ENCODE peak calls at places on chromosomes 1 and 21, in four cellular contexts. One of them, this sample, is unnamed.

GRCh38 chr21:34722684-34723300 is 54.0 kb downstream of the CLIC6 start:
- DNase-seq in HepG2: no peak
- DNase-seq in K562: peak
- DNase-seq in WTC11: peak
- DNase-seq in this sample: no peak

GRCh38 chr1:169109561-169110134 is 3.2 kb downstream of the ATP1B1 start:
- DNase-seq in HepG2: peak
- DNase-seq in K562: no peak
- DNase-seq in WTC11: no peak
- DNase-seq in this sample: peak

GRCh38 chr1:157203166-157203565 is 65.0 kb upstream of the ETV3 start:
- DNase-seq in K562: no peak
- DNase-seq in WTC11: no peak
- DNase-seq in HepG2: peak
- DNase-seq in this sample: no peak

GRCh38 chr1:165831146-165831545 is 3.7 kb downstream of the UCK2 start:
- DNase-seq in HepG2: no peak
- DNase-seq in K562: no peak
- DNase-seq in WTC11: no peak
- DNase-seq in this sample: no peak

GRCh38 chr1:66944330-66945274 is 19.8 kb downstream of the MIER1 start:
- DNase-seq in K562: no peak
- DNase-seq in WTC11: no peak
- DNase-seq in HepG2: peak
- DNase-seq in this sample: no peak

GRCh38 chr21:16370176-16370575 is 640.4 kb downstream of the USP25 start:
- DNase-seq in WTC11: no peak
- DNase-seq in HepG2: no peak
- DNase-seq in K562: no peak
- DNase-seq in this sample: no peak

GRCh38 chr1:201585099-201585498 is 46.2 kb downstream of the NAV1 start:
- DNase-seq in HepG2: no peak
- DNase-seq in K562: peak
- DNase-seq in WTC11: no peak
- DNase-seq in this sample: no peak

GRCh38 chr1:206419250-206419649 is 51.0 kb upstream of the IKBKE start:
- DNase-seq in K562: no peak
- DNase-seq in HepG2: no peak
- DNase-seq in WTC11: no peak
- DNase-seq in this sample: no peak

GRCh38 chr1:204978782-204979181 is 64.2 kb upstream of the CNTN2 start:
- DNase-seq in K562: no peak
- DNase-seq in WTC11: no peak
- DNase-seq in HepG2: no peak
- DNase-seq in this sample: no peak

GRCh38 chr1:156460525-156460924 is 40.0 kb downstream of the MEF2D start:
- DNase-seq in K562: peak
- DNase-seq in HepG2: no peak
- DNase-seq in WTC11: no peak
- DNase-seq in this sample: no peak

GRCh38 chr1:99956755-99957154 is 13.0 kb upstream of the SLC35A3 start:
- DNase-seq in K562: no peak
- DNase-seq in HepG2: peak
- DNase-seq in WTC11: no peak
- DNase-seq in this sample: no peak

GRCh38 chr1:221620437-221621384 is 121.2 kb downstream of the DUSP10 start:
- DNase-seq in HepG2: no peak
- DNase-seq in K562: no peak
- DNase-seq in WTC11: no peak
- DNase-seq in this sample: peak

GRCh38 chr1:64654519-64655341 is 90.1 kb upstream of the RAVER2 start:
- DNase-seq in WTC11: no peak
- DNase-seq in K562: no peak
- DNase-seq in HepG2: no peak
- DNase-seq in this sample: no peak

GRCh38 chr21:46153259-46154154 is 1.9 kb downstream of the FTCD start:
- DNase-seq in HepG2: peak
- DNase-seq in K562: peak
- DNase-seq in WTC11: peak
- DNase-seq in this sample: peak

GRCh38 chr1:214843281-214843680 is 239.3 kb upstream of the KCNK2 start:
- DNase-seq in K562: no peak
- DNase-seq in HepG2: no peak
- DNase-seq in WTC11: no peak
- DNase-seq in this sample: no peak

GRCh38 chr1:56400526-56400925 is 178.8 kb downstream of the PLPP3 start:
- DNase-seq in WTC11: no peak
- DNase-seq in HepG2: no peak
- DNase-seq in K562: no peak
- DNase-seq in this sample: no peak

GRCh38 chr1:56404066-56404465 is 175.3 kb downstream of the PLPP3 start:
- DNase-seq in WTC11: no peak
- DNase-seq in HepG2: no peak
- DNase-seq in K562: no peak
- DNase-seq in this sample: no peak

GRCh38 chr1:56401191-56401590 is 178.2 kb downstream of the PLPP3 start:
- DNase-seq in WTC11: no peak
- DNase-seq in HepG2: no peak
- DNase-seq in K562: no peak
- DNase-seq in this sample: no peak

GRCh38 chr1:56404561-56405030 is 174.8 kb downstream of the PLPP3 start:
- DNase-seq in WTC11: no peak
- DNase-seq in HepG2: no peak
- DNase-seq in K562: no peak
- DNase-seq in this sample: no peak

DNA sequence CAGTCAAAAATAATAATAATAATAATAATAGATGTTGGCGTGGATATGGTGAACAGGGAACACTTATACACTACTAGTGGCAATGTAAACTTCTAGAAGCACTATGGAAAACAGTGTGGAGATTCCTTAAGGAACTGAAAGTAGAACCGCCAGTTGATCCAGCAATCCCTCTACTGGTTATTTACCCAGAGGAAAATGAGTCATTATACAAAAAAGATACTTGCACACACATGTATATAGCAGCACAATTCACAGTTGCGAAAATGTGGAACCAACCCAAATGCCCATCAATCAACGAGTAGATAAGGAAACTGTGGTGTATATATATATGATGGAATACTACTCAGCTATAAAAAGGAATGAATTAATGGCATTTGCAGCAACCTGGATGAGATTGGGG is 176.0 kb downstream of the PLPP3 start:
- DNase-seq in HepG2: no peak
- DNase-seq in K562: no peak
- DNase-seq in WTC11: no peak
- DNase-seq in this sample: no peak
- TF ChIP-seq NR3C1 in HepG2: no peak
- TF ChIP-seq NR3C1 in K562: no peak
- TF ChIP-seq NR3C1 in WTC11: no peak
- TF ChIP-seq NR3C1 in this sample: no peak

DNA sequence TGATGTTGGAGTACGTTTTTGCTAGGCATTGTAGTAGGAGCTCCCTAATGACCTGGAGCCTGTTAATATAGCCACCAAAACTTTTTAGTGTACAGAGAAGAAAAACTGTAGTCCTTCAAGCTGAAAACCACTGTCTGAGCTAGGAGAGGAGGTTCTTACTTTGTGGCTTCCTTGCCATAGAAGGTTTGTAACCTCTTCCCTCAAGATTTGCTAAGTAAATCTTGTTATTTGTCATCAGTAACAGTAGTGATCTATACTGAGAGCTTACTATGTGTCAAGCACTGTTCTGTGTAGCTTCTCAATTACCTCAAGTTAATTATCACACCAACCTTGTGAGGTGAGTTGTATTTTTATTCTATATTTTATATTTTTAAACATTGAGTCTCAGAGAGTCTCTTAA is 21.2 kb upstream of the LRRC8C start:
- DNase-seq in K562: no peak
- DNase-seq in WTC11: no peak
- DNase-seq in HepG2: no peak
- DNase-seq in this sample: no peak
- TF ChIP-seq NR3C1 in K562: no peak
- TF ChIP-seq NR3C1 in WTC11: no peak
- TF ChIP-seq NR3C1 in HepG2: no peak
- TF ChIP-seq NR3C1 in this sample: no peak

DNA sequence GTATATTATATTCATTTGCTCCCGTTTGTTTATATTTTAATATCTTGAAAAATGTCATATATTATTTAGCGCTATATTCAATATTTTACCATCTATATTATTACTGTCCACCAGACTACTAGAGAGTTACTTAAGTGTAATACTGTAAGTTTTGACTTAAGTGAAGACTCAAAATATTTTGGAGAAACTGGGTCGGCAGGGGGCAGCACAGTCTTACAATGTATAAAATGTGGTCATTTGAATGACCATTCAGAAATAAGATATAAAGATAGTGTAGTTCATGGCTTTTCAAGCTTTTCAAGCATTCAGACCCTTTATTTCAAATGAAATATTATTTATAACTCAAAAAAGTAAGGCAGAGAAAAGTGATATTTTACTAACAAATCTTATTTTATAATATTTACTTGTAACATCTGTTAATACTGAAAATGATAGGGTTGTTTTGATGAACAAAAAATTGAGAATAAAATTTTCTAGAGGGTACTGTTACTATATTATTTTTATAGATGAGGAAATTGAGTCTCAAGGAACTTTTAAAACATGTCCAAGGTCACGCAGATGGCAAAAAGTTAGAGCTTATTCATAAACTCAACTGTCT is 89.0 kb upstream of the SERTAD4 start:
- DNase-seq in HepG2: peak
- DNase-seq in K562: peak
- DNase-seq in WTC11: peak
- DNase-seq in this sample: peak
- TF ChIP-seq NR3C1 in HepG2: no peak
- TF ChIP-seq NR3C1 in K562: no peak
- TF ChIP-seq NR3C1 in WTC11: no peak
- TF ChIP-seq NR3C1 in this sample: no peak

GRCh38 chr1:42723511-42723910 is 16.5 kb downstream of the CLDN19 start:
- DNase-seq in WTC11: no peak
- DNase-seq in HepG2: no peak
- DNase-seq in K562: no peak
- DNase-seq in this sample: no peak
- TF ChIP-seq NR3C1 in WTC11: no peak
- TF ChIP-seq NR3C1 in HepG2: no peak
- TF ChIP-seq NR3C1 in K562: no peak
- TF ChIP-seq NR3C1 in this sample: no peak